ENCODE peak calls at places on chromosome 21, in six cellular contexts. N, B, C, V, O and T are unnamed samples.

GRCh38 chr21:38542263-38542662 is 44.0 kb upstream of the ERG start:
- DNase-seq in V (no peak), N (no peak), O (no peak), B (no peak), C (no peak), T (no peak)

GRCh38 chr21:45981641-45982255 is at the start of gene COL6A1:
- DNase-seq in O (no peak), C (peak; percentile 90), B (no peak), V (peak; percentile 75), N (no peak), T (no peak)

GRCh38 chr21:19321688-19322087 is 918.1 kb upstream of the TMPRSS15 start:
- DNase-seq in C (no peak), O (no peak), B (no peak), V (no peak), N (peak; percentile 36), T (no peak)

GRCh38 chr21:33661146-33661545 is 18.8 kb downstream of the ITSN1 start:
- DNase-seq in O (peak; percentile 52), C (no peak), N (no peak), V (no peak), B (no peak), T (no peak)

GRCh38 chr21:27359141-27359540 is 392.3 kb upstream of the ADAMTS5 start:
- DNase-seq in B (no peak), C (no peak), O (no peak), V (no peak), N (no peak), T (no peak)

GRCh38 chr21:32137266-32137665 is 141.6 kb downstream of the MIS18A start:
- DNase-seq in N (no peak), C (no peak), B (no peak), V (no peak), O (no peak), T (no peak)

GRCh38 chr21:15005391-15005790 is 59.4 kb downstream of the NRIP1 start:
- DNase-seq in N (no peak), O (no peak), V (no peak), C (no peak), B (no peak), T (no peak)

GRCh38 chr21:39189857-39190604 is 6.8 kb upstream of the PSMG1 start:
- DNase-seq in O (peak; percentile 33), V (no peak), N (no peak), C (no peak), B (no peak), T (no peak)

GRCh38 chr21:33232640-33233039 is 2.9 kb downstream of the IFNAR2 start:
- DNase-seq in B (no peak), V (no peak), C (no peak), O (no peak), N (no peak), T (no peak)

GRCh38 chr21:26077523-26077922 is 93.0 kb downstream of the APP start:
- DNase-seq in N (no peak), O (no peak), B (no peak), C (no peak), V (no peak), T (no peak)

GRCh38 chr21:44437371-44437695 is 18.0 kb upstream of the LRRC3 start:
- DNase-seq in N (no peak), V (no peak), B (no peak), O (no peak), C (no peak), T (no peak)

GRCh38 chr21:44304846-44305245 is 5.0 kb downstream of the PFKL start:
- DNase-seq in C (peak; percentile 69), O (peak; percentile 53), N (no peak), V (no peak), B (no peak), T (no peak)

GRCh38 chr21:29436143-29436542 is 137.4 kb downstream of the BACH1 start:
- DNase-seq in O (no peak), B (no peak), C (no peak), N (no peak), V (peak; percentile 40), T (no peak)
- H3K4me3 ChIP-seq in O (no peak overlapping the region), B (no peak overlapping the region), C (no peak overlapping the region), N (no peak overlapping the region), V (no peak overlapping the region), T (no peak overlapping the region)

DNA sequence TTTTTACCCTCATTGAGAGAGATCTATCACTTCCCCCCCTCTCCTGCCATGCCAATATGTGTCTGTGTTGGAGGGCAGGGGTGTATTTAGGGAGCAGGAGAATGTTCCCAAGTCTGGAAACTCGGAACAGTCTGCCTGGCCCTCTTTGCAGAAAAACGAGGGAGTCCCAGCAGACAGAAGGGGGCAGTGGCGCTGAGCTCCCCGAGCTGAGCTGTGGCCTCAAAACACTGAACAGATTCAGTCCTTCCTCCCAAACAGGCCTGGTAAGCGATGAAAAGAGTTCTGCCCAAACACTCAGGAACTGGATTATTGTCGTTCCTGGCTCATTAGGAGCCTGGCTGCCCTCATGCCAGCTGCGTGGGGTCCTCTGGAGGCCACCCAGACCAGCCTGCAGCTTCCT is 981 bp downstream of the CLDN14 start:
- DNase-seq in C (no peak), N (no peak), V (no peak), O (peak; percentile 10), B (no peak), T (no peak)
- H3K4me3 ChIP-seq in C (no peak overlapping the region), N (no peak overlapping the region), V (no peak overlapping the region), O (no peak overlapping the region), B (no peak overlapping the region), T (no peak overlapping the region)

DNA sequence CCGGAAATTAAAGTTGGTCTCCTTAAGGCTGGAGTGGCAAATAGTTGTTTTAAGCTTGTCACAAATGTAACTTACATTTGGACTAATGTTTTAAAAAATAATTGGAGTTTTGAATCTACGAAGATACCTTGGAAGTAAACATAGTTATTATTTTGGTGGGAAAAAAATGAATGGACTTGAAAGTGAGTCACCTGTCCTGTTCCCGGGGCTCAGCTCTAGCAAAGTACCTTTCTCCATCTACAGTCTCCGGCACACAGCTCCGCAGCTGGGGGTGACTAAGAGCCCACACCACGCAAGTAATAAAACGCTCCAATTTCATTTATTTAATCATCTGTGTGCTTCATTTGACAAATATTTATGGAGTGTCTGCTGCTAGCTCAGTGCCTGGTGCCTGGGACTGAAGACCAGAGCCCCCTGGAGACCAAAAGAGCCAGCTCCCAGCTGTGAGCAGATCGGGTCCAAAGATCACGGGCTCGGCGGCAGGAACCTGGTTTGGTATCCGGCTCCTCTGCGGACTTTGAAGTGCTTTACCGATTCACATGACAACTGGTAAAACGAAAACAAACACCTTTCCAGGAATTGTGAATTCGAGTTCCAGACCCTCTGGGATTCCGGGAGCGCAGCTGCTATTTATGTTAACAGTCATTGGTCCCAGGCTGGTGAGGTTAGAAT is 1.7 kb upstream of the RIPK4 start:
- DNase-seq in B (no peak), C (no peak), O (peak; percentile 88), N (peak; percentile 80), V (no peak), T (no peak)
- H3K4me3 ChIP-seq in B (peak overlapping the region; percentile 72), C (no peak overlapping the region), O (peak overlapping the region; percentile 89), N (peak overlapping the region; percentile 100), V (no peak overlapping the region), T (peak overlapping the region; percentile 23)

GRCh38 chr21:35254006-35254751 is 205.1 kb upstream of the RUNX1 start:
- DNase-seq in B (no peak), C (no peak), N (no peak), O (peak; percentile 77), V (no peak), T (no peak)

GRCh38 chr21:35254752-35255138 is 205.6 kb upstream of the RUNX1 start:
- DNase-seq in B (no peak), O (no peak), V (no peak), N (no peak), C (no peak), T (no peak)

GRCh38 chr21:35249636-35250035 is 200.5 kb upstream of the RUNX1 start:
- DNase-seq in C (no peak), V (no peak), N (peak; percentile 66), O (peak; percentile 90), B (no peak), T (no peak)

GRCh38 chr21:35256468-35256988 is 207.4 kb upstream of the RUNX1 start:
- DNase-seq in N (peak; percentile 98), V (peak; percentile 83), B (peak; percentile 91), O (peak; percentile 95), C (no peak), T (peak; percentile 90)

DNA sequence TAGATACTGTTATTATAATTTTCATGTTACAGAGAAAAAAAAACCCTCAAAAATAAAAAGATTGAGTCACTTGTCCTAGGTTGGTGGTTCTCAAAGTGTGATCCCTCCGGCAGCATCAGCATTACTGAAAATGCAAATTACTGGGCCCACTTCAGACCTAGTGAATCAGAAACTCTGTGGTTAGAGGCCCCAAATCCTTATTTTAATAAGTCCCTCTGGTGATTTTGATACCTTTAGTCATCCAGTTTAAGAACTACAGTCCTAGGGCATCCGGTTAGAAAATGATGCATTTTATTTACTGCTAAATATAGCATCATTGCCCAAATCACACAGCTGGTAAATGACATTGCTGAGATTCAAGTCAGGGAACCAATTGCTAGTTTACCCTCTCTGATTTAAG is 203.7 kb upstream of the RUNX1 start:
- DNase-seq in N (no peak), V (no peak), C (no peak), B (no peak), O (no peak), T (no peak)
- H3K4me3 ChIP-seq in N (no peak overlapping the region), V (no peak overlapping the region), C (no peak overlapping the region), B (no peak overlapping the region), O (no peak overlapping the region), T (no peak overlapping the region)

GRCh38 chr21:42654179-42654912 is 925 bp downstream of the PDE9A start:
- DNase-seq in N (no peak), C (no peak), B (no peak), O (no peak), V (no peak), T (no peak)

GRCh38 chr21:42653492-42654061 is at the start of gene PDE9A:
- DNase-seq in B (no peak), O (no peak), N (no peak), C (peak; percentile 82), V (no peak), T (no peak)

GRCh38 chr21:42650441-42651421 is 2.7 kb upstream of the PDE9A start:
- DNase-seq in N (no peak), C (no peak), V (no peak), O (no peak), B (no peak), T (no peak)

GRCh38 chr21:42651515-42652401 is 1.7 kb upstream of the PDE9A start:
- DNase-seq in C (no peak), V (no peak), O (no peak), N (no peak), B (no peak), T (no peak)

GRCh38 chr21:42652527-42653491 is 612 bp upstream of the PDE9A start:
- DNase-seq in V (peak; percentile 63), N (peak; percentile 50), B (no peak), C (peak; percentile 55), O (no peak), T (peak; percentile 76)
- H3K4me3 ChIP-seq in V (no peak overlapping the region), N (no peak overlapping the region), B (no peak overlapping the region), C (no peak overlapping the region), O (no peak overlapping the region), T (peak overlapping the region; percentile 66)